ENCODE peak calls at places on chromosome 7, in five cellular contexts. T is A549, X is right lobe of liver, F is transverse colon, D is GM12878. M is an unnamed sample.

GRCh38 chr7:69599879-69600764 is 1.8 kb downstream of the AUTS2 start:
- DNase-seq in T (peak; percentile 10), D (no peak), F (no peak), X (no peak), M (no peak)

GRCh38 chr7:95798401-95798930 is 26.1 kb downstream of the DYNC1I1 start:
- DNase-seq in X (no peak), F (no peak), D (no peak), T (no peak), M (no peak)

GRCh38 chr7:157930441-157930840 is 593.6 kb downstream of the DNAJB6 start:
- DNase-seq in X (no peak), T (no peak), D (no peak), F (no peak), M (no peak)

GRCh38 chr7:156318426-156318825 is 322.1 kb upstream of the RNF32 start:
- DNase-seq in D (no peak), X (peak; percentile 37), F (no peak), T (no peak), M (no peak)

GRCh38 chr7:5495581-5496375 is 72.1 kb upstream of the TNRC18 start:
- DNase-seq in T (no peak), X (peak; percentile 90), D (no peak), F (peak; percentile 57), M (no peak)

GRCh38 chr7:31373337-31374289 is 33.1 kb upstream of the NEUROD6 start:
- DNase-seq in F (peak; percentile 20), D (no peak), T (peak; percentile 78), X (no peak), M (peak; percentile 45)

GRCh38 chr7:22357311-22358175 is 589 bp upstream of the RAPGEF5 start:
- DNase-seq in D (no peak), T (peak; percentile 35), F (peak; percentile 58), X (no peak), M (no peak)

GRCh38 chr7:86745019-86745745 is 101.5 kb downstream of the GRM3 start:
- DNase-seq in T (no peak), F (no peak), X (peak; percentile 55), D (no peak), M (no peak)

GRCh38 chr7:92325850-92326249 is 80.1 kb downstream of the ANKIB1 start:
- DNase-seq in X (no peak), D (no peak), T (no peak), F (no peak), M (peak; percentile 30)

GRCh38 chr7:25553005-25553404 is 324.7 kb upstream of the NPVF start:
- DNase-seq in F (no peak), D (no peak), X (no peak), T (no peak), M (no peak)

GRCh38 chr7:122942059-122942458 is 53.4 kb downstream of the TAS2R16 start:
- DNase-seq in T (no peak), X (no peak), F (no peak), D (no peak), M (no peak)

GRCh38 chr7:81857385-81857784 is 87.5 kb upstream of the HGF start:
- DNase-seq in D (no peak), F (no peak), T (peak; percentile 3), X (no peak), M (no peak)

GRCh38 chr7:68014031-68014774 is 1017.6 kb downstream of the TYW1 start:
- DNase-seq in X (no peak), T (no peak), D (no peak), F (no peak), M (no peak)

GRCh38 chr7:151132461-151133205 is 34.9 kb downstream of the GBX1 start:
- DNase-seq in F (no peak), X (peak; percentile 35), D (no peak), T (no peak), M (no peak)

GRCh38 chr7:66150471-66150870 is 35.8 kb downstream of the CRCP start:
- DNase-seq in T (no peak), D (no peak), X (peak; percentile 88), F (peak; percentile 20), M (no peak)

GRCh38 chr7:2878306-2878705 is 34.2 kb upstream of the GNA12 start:
- DNase-seq in F (no peak), T (no peak), D (no peak), X (no peak), M (no peak)

GRCh38 chr7:6648815-6649104 is 11.6 kb downstream of the ZNF316 start:
- DNase-seq in D (no peak), F (no peak), T (no peak), X (peak; percentile 21), M (no peak)

GRCh38 chr7:75738975-75739795 is 444 bp upstream of the HIP1 start:
- DNase-seq in D (peak; percentile 79), T (peak; percentile 99), F (peak; percentile 100), X (peak; percentile 100), M (peak; percentile 100)

GRCh38 chr7:48045205-48045765 is 9.9 kb downstream of the C7orf57 start:
- DNase-seq in F (no peak), D (no peak), T (no peak), X (no peak), M (no peak)

GRCh38 chr7:156379242-156380070 is 261.1 kb upstream of the RNF32 start:
- DNase-seq in F (no peak), T (no peak), D (no peak), X (peak; percentile 88), M (no peak)

GRCh38 chr7:5590596-5591546 is 167.2 kb upstream of the TNRC18 start:
- DNase-seq in F (no peak), D (no peak), X (no peak), T (no peak), M (no peak)

GRCh38 chr7:13198741-13199140 is 511.3 kb downstream of the ARL4A start:
- DNase-seq in D (no peak), F (no peak), T (no peak), X (no peak), M (no peak)

GRCh38 chr7:68238204-68238805 is 1241.7 kb downstream of the TYW1 start:
- DNase-seq in F (no peak), X (no peak), T (no peak), D (no peak), M (no peak)

GRCh38 chr7:44581426-44581906 is 565 bp downstream of the TMED4 start:
- DNase-seq in D (no peak), X (peak; percentile 65), T (peak; percentile 21), F (peak; percentile 53), M (peak; percentile 74)

GRCh38 chr7:93196331-93196730 is 29.9 kb downstream of the HEPACAM2 start:
- DNase-seq in T (no peak), X (no peak), D (no peak), F (peak; percentile 10), M (no peak)

GRCh38 chr7:50657341-50657873 is 92.2 kb upstream of the DDC start:
- DNase-seq in X (no peak), T (no peak), D (no peak), F (peak; percentile 57), M (no peak)

GRCh38 chr7:140595468-140596147 is 45.0 kb downstream of the DENND2A start:
- DNase-seq in T (no peak), D (no peak), F (no peak), X (no peak), M (no peak)

GRCh38 chr7:25454562-25455031 is 226.3 kb upstream of the NPVF start:
- DNase-seq in X (no peak), F (peak; percentile 11), D (no peak), T (no peak), M (no peak)

GRCh38 chr7:13132314-13132713 is 444.9 kb downstream of the ARL4A start:
- DNase-seq in T (no peak), X (no peak), F (no peak), D (no peak), M (peak; percentile 2)

GRCh38 chr7:31890198-31890597 is 180.0 kb downstream of the PDE1C start:
- DNase-seq in T (no peak), X (no peak), F (peak; percentile 12), D (peak; percentile 39), M (no peak)

GRCh38 chr7:136869006-136869961 is 832 bp downstream of the CHRM2 start:
- DNase-seq in X (peak; percentile 39), T (no peak), D (no peak), F (no peak), M (no peak)

GRCh38 chr7:108434030-108434429 is 22.2 kb downstream of the NRCAM start:
- DNase-seq in T (no peak), F (no peak), X (no peak), D (no peak), M (no peak)

GRCh38 chr7:70711441-70711840 is 420.5 kb upstream of the GALNT17 start:
- DNase-seq in T (no peak), D (no peak), F (no peak), X (no peak), M (no peak)

GRCh38 chr7:29479606-29480200 is 83.9 kb upstream of the PRR15 start:
- DNase-seq in T (no peak), X (peak; percentile 69), D (no peak), F (peak; percentile 35), M (no peak)

GRCh38 chr7:13117103-13117502 is 429.7 kb downstream of the ARL4A start:
- DNase-seq in T (peak; percentile 29), F (no peak), X (no peak), D (no peak), M (peak; percentile 33)

GRCh38 chr7:144903201-144903600 is 67.3 kb upstream of the TPK1 start:
- DNase-seq in F (no peak), D (no peak), X (no peak), T (no peak), M (no peak)

GRCh38 chr7:48424731-48425130 is 253.5 kb downstream of the ABCA13 start:
- DNase-seq in T (peak; percentile 34), D (no peak), X (no peak), F (no peak), M (peak; percentile 3)

GRCh38 chr7:35418716-35419425 is 165.0 kb upstream of the TBX20 start:
- DNase-seq in F (no peak), D (no peak), X (no peak), T (no peak), M (no peak)

GRCh38 chr7:128940494-128941322 is 3.0 kb downstream of the IRF5 start:
- DNase-seq in X (peak; percentile 83), T (no peak), F (peak; percentile 82), D (peak; percentile 66), M (no peak)
- TF ChIP-seq POLR2A in X (no peak), T (no peak), F (no peak), D (peak; percentile 81), M (no peak)

GRCh38 chr7:74094224-74095095 is 10.9 kb downstream of the LIMK1 start:
- DNase-seq in X (peak; percentile 65), T (peak; percentile 81), D (peak; percentile 49), F (peak; percentile 78), M (no peak)
- TF ChIP-seq POLR2A in X (no peak), T (peak; percentile 46), D (peak; percentile 15), F (no peak), M (no peak)

GRCh38 chr7:38274927-38275326 is 1.5 kb upstream of the TARP start:
- DNase-seq in T (no peak), F (no peak), D (no peak), X (no peak), M (no peak)

GRCh38 chr7:38274493-38274892 is 1.1 kb upstream of the TARP start:
- DNase-seq in F (no peak), X (no peak), T (no peak), D (no peak), M (no peak)

GRCh38 chr7:38273286-38273995 is at the start of gene TARP:
- DNase-seq in D (no peak), T (no peak), F (no peak), X (no peak), M (no peak)

GRCh38 chr7:38280000-38280399 is 6.6 kb upstream of the TARP start:
- DNase-seq in X (no peak), F (no peak), D (no peak), T (no peak), M (no peak)

GRCh38 chr7:38276096-38276857 is 2.8 kb upstream of the TARP start:
- DNase-seq in X (no peak), D (no peak), T (no peak), F (no peak), M (no peak)
- TF ChIP-seq POLR2A in X (no peak), D (no peak), T (no peak), F (no peak), M (no peak)

GRCh38 chr7:101126651-101127459 is at the start of gene SERPINE1:
- DNase-seq in X (peak; percentile 95), F (peak; percentile 74), D (peak; percentile 47), T (peak; percentile 98), M (peak; percentile 57)
- TF ChIP-seq POLR2A in X (peak; percentile 100), F (peak; percentile 69), D (peak; percentile 71), T (peak; percentile 98), M (peak; percentile 95)

M was measured in erythroblast.